ENCODE peak calls at places on chromosomes 1 and 21, in four cellular contexts. One of them, this sample, is unnamed.

GRCh38 chr1:172827841-172828240 is 168.9 kb downstream of the FASLG start:
- DNase-seq in NCI-H774: no peak
- DNase-seq in mammary epithelial cell: no peak
- DNase-seq in sigmoid colon: no peak
- DNase-seq in this sample: no peak

GRCh38 chr1:150221552-150221951 is 14.4 kb downstream of the ANP32E start:
- DNase-seq in NCI-H774: no peak
- DNase-seq in mammary epithelial cell: no peak
- DNase-seq in sigmoid colon: no peak
- DNase-seq in this sample: no peak

GRCh38 chr21:42661688-42662429 is 8.4 kb downstream of the PDE9A start:
- DNase-seq in NCI-H774: no peak
- DNase-seq in mammary epithelial cell: no peak
- DNase-seq in sigmoid colon: no peak
- DNase-seq in this sample: no peak

GRCh38 chr21:38671716-38672115 is 134.0 kb upstream of the ETS2 start:
- DNase-seq in NCI-H774: no peak
- DNase-seq in mammary epithelial cell: no peak
- DNase-seq in sigmoid colon: no peak
- DNase-seq in this sample: no peak

GRCh38 chr1:174791863-174792262 is 207.9 kb upstream of the CACYBP start:
- DNase-seq in NCI-H774: no peak
- DNase-seq in mammary epithelial cell: no peak
- DNase-seq in sigmoid colon: no peak
- DNase-seq in this sample: no peak

GRCh38 chr1:109621402-109622101 is 1.9 kb downstream of the AMPD2 start:
- DNase-seq in NCI-H774: no peak
- DNase-seq in mammary epithelial cell: no peak
- DNase-seq in sigmoid colon: no peak
- DNase-seq in this sample: no peak

GRCh38 chr1:200179781-200180160 is 152.3 kb downstream of the NR5A2 start:
- DNase-seq in NCI-H774: no peak
- DNase-seq in mammary epithelial cell: no peak
- DNase-seq in sigmoid colon: no peak
- DNase-seq in this sample: no peak

GRCh38 chr1:21933397-21934248 is 3.5 kb downstream of the HSPG2 start:
- DNase-seq in NCI-H774: no peak
- DNase-seq in mammary epithelial cell: peak
- DNase-seq in sigmoid colon: peak
- DNase-seq in this sample: no peak

GRCh38 chr1:212225416-212225815 is 59.8 kb upstream of the PPP2R5A start:
- DNase-seq in NCI-H774: no peak
- DNase-seq in mammary epithelial cell: no peak
- DNase-seq in sigmoid colon: no peak
- DNase-seq in this sample: no peak

GRCh38 chr1:3139451-3139852 is 70.4 kb downstream of the PRDM16 start:
- DNase-seq in NCI-H774: no peak
- DNase-seq in mammary epithelial cell: no peak
- DNase-seq in sigmoid colon: no peak
- DNase-seq in this sample: no peak

GRCh38 chr21:33374080-33374873 is 28.9 kb upstream of the IFNGR2 start:
- DNase-seq in NCI-H774: peak
- DNase-seq in mammary epithelial cell: peak
- DNase-seq in sigmoid colon: no peak
- DNase-seq in this sample: no peak

GRCh38 chr1:167529829-167530474 is 11.6 kb upstream of the CD247 start:
- DNase-seq in NCI-H774: no peak
- DNase-seq in mammary epithelial cell: no peak
- DNase-seq in sigmoid colon: no peak
- DNase-seq in this sample: no peak

GRCh38 chr1:41232305-41232704 is 9.8 kb downstream of the SCMH1 start:
- DNase-seq in NCI-H774: no peak
- DNase-seq in mammary epithelial cell: no peak
- DNase-seq in sigmoid colon: no peak
- DNase-seq in this sample: no peak

GRCh38 chr1:12601690-12602632 is 16.0 kb downstream of the DHRS3 start:
- DNase-seq in NCI-H774: no peak
- DNase-seq in mammary epithelial cell: peak
- DNase-seq in sigmoid colon: no peak
- DNase-seq in this sample: no peak

GRCh38 chr1:151716771-151717631 is at the start of gene CELF3:
- DNase-seq in NCI-H774: peak
- DNase-seq in mammary epithelial cell: no peak
- DNase-seq in sigmoid colon: no peak
- DNase-seq in this sample: peak